ENCODE peak calls at places on chromosomes 16 and 17, in five cellular contexts. S is sciatic nerve, X is head of caudate nucleus, Q is NCI-H774, W is Caco-2. K is an unnamed sample.

GRCh38 chr17:50909765-50910661 is 43.9 kb upstream of the TOB1 start:
- DNase-seq in W (no peak), S (no peak), Q (no peak), X (no peak), K (no peak)

GRCh38 chr16:84648595-84649510 is 542 bp downstream of the KLHL36 start:
- DNase-seq in X (peak), Q (no peak), W (no peak), S (no peak), K (no peak)

GRCh38 chr17:63840591-63841349 is 1.7 kb downstream of the SMARCD2 start:
- DNase-seq in S (no peak), Q (no peak), W (no peak), X (no peak), K (no peak)

GRCh38 chr17:80030730-80031410 is 4.8 kb downstream of the TBC1D16 start:
- DNase-seq in Q (peak), W (no peak), X (no peak), S (no peak), K (no peak)

GRCh38 chr16:68078726-68079615 is 6.2 kb upstream of the NFATC3 start:
- DNase-seq in W (no peak), Q (no peak), S (peak), X (no peak), K (no peak)

GRCh38 chr17:3511841-3512511 is 36.2 kb downstream of the ASPA start:
- DNase-seq in Q (no peak), W (no peak), X (no peak), S (no peak), K (no peak)

GRCh38 chr17:81482673-81483072 is 29.9 kb downstream of the ACTG1 start:
- DNase-seq in W (no peak), X (no peak), S (no peak), Q (no peak), K (no peak)

GRCh38 chr17:37791434-37791833 is 46.6 kb upstream of the HNF1B start:
- DNase-seq in S (no peak), X (no peak), W (no peak), Q (peak), K (no peak)

GRCh38 chr17:37530420-37530819 is 40.7 kb downstream of the DUSP14 start:
- DNase-seq in S (no peak), W (no peak), X (no peak), Q (no peak), K (no peak)

GRCh38 chr17:39152134-39152884 is 872 bp upstream of the PLXDC1 start:
- DNase-seq in S (no peak), W (no peak), X (peak), Q (peak), K (no peak)

GRCh38 chr16:19907161-19907992 is 22.7 kb upstream of the GPRC5B start:
- DNase-seq in X (peak), W (peak), S (peak), Q (peak), K (peak)

GRCh38 chr17:42895185-42895555 is 5.4 kb upstream of the G6PC1 start:
- DNase-seq in S (no peak), W (no peak), X (no peak), Q (no peak), K (no peak)

GRCh38 chr17:27630607-27631408 is at the start of gene LGALS9:
- DNase-seq in S (no peak), W (no peak), X (no peak), Q (peak), K (no peak)

GRCh38 chr16:82895843-82896242 is 269.1 kb downstream of the CDH13 start:
- DNase-seq in W (no peak), Q (no peak), S (no peak), X (no peak), K (no peak)

GRCh38 chr17:19398301-19399181 is 11.6 kb upstream of the MFAP4 start:
- DNase-seq in S (peak), Q (no peak), W (no peak), X (no peak), K (no peak)

GRCh38 chr16:1745181-1745899 is 26.0 kb downstream of the NME3 start:
- DNase-seq in X (no peak), Q (no peak), W (no peak), S (peak), K (no peak)

GRCh38 chr17:32971171-32971570 is 20.5 kb upstream of the SPACA3 start:
- DNase-seq in X (no peak), S (no peak), Q (no peak), W (no peak), K (no peak)

GRCh38 chr17:79943354-79944241 is 92.1 kb downstream of the TBC1D16 start:
- DNase-seq in Q (no peak), S (peak), W (peak), X (peak), K (no peak)

GRCh38 chr16:49713770-49714169 is 142.1 kb downstream of the ZNF423 start:
- DNase-seq in W (no peak), X (no peak), Q (no peak), S (no peak), K (no peak)

GRCh38 chr16:10629592-10629963 is 49.2 kb upstream of the EMP2 start:
- DNase-seq in Q (no peak), S (no peak), W (peak), X (no peak), K (no peak)

GRCh38 chr17:9185142-9185541 is 163.8 kb downstream of the NTN1 start:
- DNase-seq in X (no peak), W (no peak), Q (no peak), S (no peak), K (no peak)

GRCh38 chr17:7852919-7853692 is 1.8 kb upstream of the TMEM88 start:
- DNase-seq in W (no peak), S (no peak), X (no peak), Q (no peak), K (no peak)

GRCh38 chr17:73657473-73658116 is 13.3 kb upstream of the SDK2 start:
- DNase-seq in W (peak), Q (peak), S (peak), X (peak), K (peak)

GRCh38 chr17:19405114-19405513 is 5.9 kb upstream of the RNF112 start:
- DNase-seq in Q (no peak), W (peak), X (no peak), S (no peak), K (no peak)

GRCh38 chr17:55163408-55163807 is 101.4 kb upstream of the HLF start:
- DNase-seq in Q (no peak), W (no peak), S (no peak), X (no peak), K (no peak)

GRCh38 chr17:44956998-44957981 is 9.7 kb upstream of the KIF18B start:
- DNase-seq in Q (no peak), X (no peak), W (no peak), S (no peak), K (no peak)

GRCh38 chr16:87363771-87364476 is 19.7 kb downstream of the FBXO31 start:
- DNase-seq in Q (no peak), W (no peak), S (no peak), X (no peak), K (no peak)

GRCh38 chr17:42928714-42929496 is 28.3 kb downstream of the G6PC1 start:
- DNase-seq in S (no peak), X (peak), Q (peak), W (peak), K (peak)

GRCh38 chr17:28864991-28865849 is 10.4 kb downstream of the ERAL1 start:
- DNase-seq in S (no peak), X (no peak), Q (no peak), W (peak), K (no peak)

GRCh38 chr17:4898351-4898750 is 985 bp upstream of the C17orf107 start:
- DNase-seq in X (no peak), S (no peak), Q (no peak), W (no peak), K (no peak)

GRCh38 chr17:40303009-40303657 is 5.8 kb upstream of the RARA start:
- DNase-seq in S (peak), W (no peak), Q (peak), X (no peak), K (no peak)

K was measured in NCI-H1930.